ENCODE peak calls at places on chromosomes 3 and 15, in ten cellular contexts. H is HCEC 1CT; I is cardiac muscle cell; E is AG04449; V is stimulated activated CD4-positive, alpha-beta T cell treated with anti-CD3 and anti-CD28 coated beads, TNF-alpha, amount 100 ng/mL, for 4 hours; Q is ELR; T is NCI-H345; B is activated gamma-delta T cell treated with Interleukin-2 at 50 U/mL for 16 hours; S is RCC 7860; D is foreskin fibroblast. N is an unnamed sample.
A peak's percentile ranks its signal among the peaks of the same experiment; 100 is the strongest.

GRCh38 chr15:74203914-74204431 is 1.4 kb upstream of the STRA6 start:
- DNase-seq in S (peak; percentile 25), Q (peak; percentile 58), V (no peak), B (no peak), D (no peak), H (peak; percentile 17), I (peak; percentile 91), T (no peak), E (no peak), N (peak; percentile 81)

GRCh38 chr15:77440378-77440999 is 19.8 kb downstream of the HMG20A start:
- DNase-seq in D (peak; percentile 42), Q (peak; percentile 88), I (peak; percentile 66), V (no peak), T (no peak), B (no peak), S (no peak), E (no peak), H (peak; percentile 82), N (peak; percentile 77)

GRCh38 chr3:193711964-193712598 is 119.1 kb downstream of the OPA1 start:
- DNase-seq in D (no peak), V (no peak), B (no peak), I (no peak), T (peak; percentile 99), Q (no peak), H (no peak), S (no peak), E (no peak), N (no peak)

GRCh38 chr15:60760646-60761504 is 281.9 kb upstream of the ICE2 start:
- DNase-seq in S (no peak), T (no peak), I (peak; percentile 21), H (peak; percentile 64), B (no peak), Q (peak; percentile 62), V (no peak), D (peak; percentile 35), E (no peak), N (peak; percentile 41)

GRCh38 chr3:101842245-101842934 is 6.9 kb upstream of the NFKBIZ start:
- DNase-seq in I (no peak), H (no peak), B (no peak), S (peak; percentile 82), E (no peak), V (no peak), D (no peak), T (no peak), Q (peak; percentile 70), N (peak; percentile 69)

GRCh38 chr3:105387122-105387751 is 20.5 kb downstream of the ALCAM start:
- DNase-seq in H (peak; percentile 81), B (no peak), S (peak; percentile 83), D (peak; percentile 25), Q (peak; percentile 75), I (no peak), T (no peak), V (no peak), E (no peak), N (no peak)

GRCh38 chr3:127363171-127363570 is 75.3 kb upstream of the PRR20G start:
- DNase-seq in Q (no peak), D (no peak), B (no peak), S (no peak), I (no peak), V (no peak), T (no peak), H (no peak), E (no peak), N (no peak)

GRCh38 chr15:77191230-77191834 is 120.4 kb upstream of the TSPAN3 start:
- DNase-seq in I (no peak), B (no peak), T (no peak), D (no peak), V (no peak), H (no peak), E (no peak), Q (no peak), S (no peak), N (no peak)

GRCh38 chr3:141660598-141660947 is 77.5 kb upstream of the RNF7 start:
- DNase-seq in H (no peak), E (no peak), Q (no peak), S (no peak), D (no peak), T (no peak), V (no peak), B (no peak), I (no peak), N (no peak)

GRCh38 chr15:40982855-40983254 is 29.6 kb downstream of the CHAC1 start:
- DNase-seq in B (no peak), V (no peak), E (peak; percentile 29), S (no peak), D (peak; percentile 67), Q (peak; percentile 94), I (peak; percentile 89), T (no peak), H (peak; percentile 94), N (peak; percentile 81)

GRCh38 chr15:51688863-51689262 is 7.6 kb downstream of the SCG3 start:
- DNase-seq in S (no peak), T (no peak), I (no peak), H (no peak), B (no peak), D (no peak), E (no peak), V (no peak), Q (peak; percentile 6), N (no peak)

GRCh38 chr3:39121626-39122025 is 14.1 kb downstream of the TTC21A start:
- DNase-seq in S (no peak), D (no peak), T (no peak), E (no peak), B (no peak), Q (no peak), H (no peak), I (no peak), V (no peak), N (no peak)

GRCh38 chr3:11099306-11099705 is 55.0 kb upstream of the HRH1 start:
- DNase-seq in Q (no peak), V (no peak), E (no peak), D (no peak), H (no peak), T (no peak), B (no peak), I (peak; percentile 53), S (no peak), N (no peak)

GRCh38 chr15:59424626-59425025 is 13.4 kb upstream of the FAM81A start:
- DNase-seq in T (peak; percentile 15), S (no peak), I (no peak), E (no peak), H (no peak), V (no peak), B (no peak), D (no peak), Q (no peak), N (no peak)

GRCh38 chr3:107521466-107522059 is 1.2 kb upstream of the BBX start:
- DNase-seq in Q (no peak), D (no peak), V (no peak), I (no peak), E (no peak), B (no peak), S (no peak), T (no peak), H (no peak), N (no peak)

GRCh38 chr3:52393131-52393807 is 51.6 kb downstream of the SEMA3G start:
- DNase-seq in D (no peak), Q (no peak), E (no peak), B (no peak), I (no peak), V (no peak), H (no peak), S (no peak), T (peak; percentile 19), N (no peak)

GRCh38 chr3:39193391-39193790 is 996 bp upstream of the XIRP1 start:
- DNase-seq in H (peak; percentile 27), V (no peak), S (peak; percentile 31), Q (peak; percentile 52), T (no peak), B (no peak), E (no peak), D (no peak), I (peak; percentile 20), N (peak; percentile 46)

GRCh38 chr3:142315083-142315482 is 89.7 kb upstream of the GK5 start:
- DNase-seq in V (no peak), S (peak; percentile 20), H (peak; percentile 73), E (peak; percentile 67), T (no peak), B (no peak), I (peak; percentile 55), Q (peak; percentile 82), D (peak; percentile 73), N (peak; percentile 72)

GRCh38 chr3:125662675-125663074 is 67.4 kb upstream of the OSBPL11 start:
- DNase-seq in S (no peak), V (no peak), H (peak; percentile 13), D (no peak), Q (no peak), B (no peak), T (no peak), E (no peak), I (no peak), N (no peak)

GRCh38 chr3:131067983-131068382 is 41.3 kb downstream of the NEK11 start:
- DNase-seq in D (no peak), V (no peak), S (no peak), I (no peak), H (no peak), E (no peak), B (no peak), Q (no peak), T (peak; percentile 4), N (no peak)

GRCh38 chr3:172746476-172746875 is 4.0 kb upstream of the ECT2 start:
- DNase-seq in D (no peak), S (no peak), V (no peak), I (no peak), H (peak; percentile 37), T (no peak), B (no peak), E (no peak), Q (peak; percentile 45), N (peak; percentile 45)

GRCh38 chr3:39668420-39668819 is 141.0 kb upstream of the MYRIP start:
- DNase-seq in S (peak; percentile 15), E (peak; percentile 4), H (peak; percentile 46), Q (peak; percentile 61), V (no peak), T (peak; percentile 1), D (peak; percentile 21), I (peak; percentile 76), B (no peak), N (peak; percentile 59)

GRCh38 chr3:12553921-12554391 is 2.9 kb upstream of the MKRN2 start:
- DNase-seq in I (peak; percentile 44), Q (peak; percentile 37), H (peak; percentile 46), T (peak; percentile 25), E (no peak), V (no peak), B (no peak), S (no peak), D (no peak), N (peak; percentile 53)

GRCh38 chr3:12193485-12194165 is 34.9 kb upstream of the TIMP4 start:
- DNase-seq in S (peak; percentile 95), V (no peak), B (no peak), I (peak; percentile 98), H (peak; percentile 100), T (no peak), Q (peak; percentile 98), D (peak; percentile 98), E (peak; percentile 97), N (peak; percentile 95)